ENCODE peak calls at places on chromosomes 5 and 9, in five cellular contexts. Y is H1, Z is K562, S is HepG2, L is GM12878. W is an unnamed sample. For H3K4me1 and H3K79me2, the result is how much of the 10 kb centered on the place peaks cover.

GRCh38 chr9:134054891-134055811 is 12.7 kb downstream of the BRD3 start:
- DNase-seq in Y (no peak), Z (no peak), S (no peak), L (no peak), W (no peak)

GRCh38 chr9:133474215-133474614 is 4.7 kb downstream of the SLC2A6 start:
- DNase-seq in Y (no peak), Z (no peak), S (no peak), L (no peak), W (no peak)

GRCh38 chr5:71662381-71662780 is 56.7 kb upstream of the CARTPT start:
- DNase-seq in Y (no peak), Z (no peak), S (no peak), L (no peak), W (no peak)

GRCh38 chr9:134123764-134124128 is 12.1 kb upstream of the WDR5 start:
- DNase-seq in Y (no peak), Z (no peak), S (no peak), L (no peak), W (no peak)

GRCh38 chr9:13719981-13720380 is 440.5 kb upstream of the MPDZ start:
- DNase-seq in Y (no peak), Z (no peak), S (no peak), L (no peak), W (no peak)

GRCh38 chr5:75262278-75262677 is 25.6 kb upstream of the ANKRD31 start:
- DNase-seq in Y (no peak), Z (no peak), S (peak), L (no peak), W (no peak)

GRCh38 chr9:112233769-112234168 is 58.7 kb upstream of the SUSD1 start:
- DNase-seq in Y (no peak), Z (no peak), S (peak), L (no peak), W (no peak)

GRCh38 chr5:9009931-9010652 is 535.8 kb downstream of the SEMA5A start:
- DNase-seq in Y (no peak), Z (no peak), S (no peak), L (no peak), W (no peak)

GRCh38 chr5:35436441-35437057 is 181.1 kb upstream of the SPEF2 start:
- DNase-seq in Y (no peak), Z (peak), S (peak), L (no peak), W (peak)

GRCh38 chr5:67004730-67005350 is 191.8 kb downstream of the CD180 start:
- DNase-seq in Y (no peak), Z (no peak), S (no peak), L (no peak), W (peak)

GRCh38 chr9:130805510-130806387 is 29.3 kb upstream of the ABL1 start:
- DNase-seq in Y (no peak), Z (peak), S (no peak), L (peak), W (no peak)

GRCh38 chr5:105619725-105620124 is 2051.0 kb downstream of the EFNA5 start:
- DNase-seq in Y (no peak), Z (no peak), S (no peak), L (no peak), W (no peak)

GRCh38 chr9:14438232-14438966 is 124.5 kb upstream of the NFIB start:
- DNase-seq in Y (no peak), Z (no peak), S (no peak), L (no peak), W (peak)

GRCh38 chr5:122180863-122181519 is 51.6 kb downstream of the ZNF474 start:
- DNase-seq in Y (no peak), Z (no peak), S (no peak), L (no peak), W (no peak)

GRCh38 chr9:128420651-128421473 is at the start of gene CERCAM:
- DNase-seq in Y (no peak), Z (peak), S (peak), L (no peak), W (peak)

GRCh38 chr9:84945878-84946538 is 276.5 kb downstream of the NTRK2 start:
- DNase-seq in Y (no peak), Z (no peak), S (no peak), L (no peak), W (peak)

GRCh38 chr5:87268126-87268969 is 665 bp downstream of the RASA1 start:
- DNase-seq in Y (no peak), Z (peak), S (peak), L (peak), W (peak)

GRCh38 chr9:114307323-114308250 is 15.3 kb upstream of the ORM1 start:
- DNase-seq in Y (no peak), Z (no peak), S (no peak), L (no peak), W (no peak)

GRCh38 chr5:72171667-72172066 is 64.4 kb downstream of the MAP1B start:
- DNase-seq in Y (no peak), Z (no peak), S (no peak), L (no peak), W (no peak)

GRCh38 chr9:134983094-134983493 is 65.4 kb upstream of the FCN1 start:
- DNase-seq in Y (peak), Z (peak), S (no peak), L (peak), W (no peak)

GRCh38 chr5:149113669-149114068 is 27.6 kb upstream of the ABLIM3 start:
- DNase-seq in Y (no peak), Z (no peak), S (no peak), L (no peak), W (no peak)

GRCh38 chr9:119074017-119074416 is 295.2 kb downstream of the BRINP1 start:
- DNase-seq in Y (no peak), Z (no peak), S (no peak), L (peak), W (no peak)

GRCh38 chr9:35537898-35538297 is 48.0 kb downstream of the RUSC2 start:
- DNase-seq in Y (no peak), Z (no peak), S (no peak), L (no peak), W (no peak)

GRCh38 chr9:134949681-134950403 is 32.1 kb upstream of the FCN1 start:
- DNase-seq in Y (no peak), Z (no peak), S (no peak), L (no peak), W (no peak)

GRCh38 chr9:20398511-20399338 is 223.6 kb downstream of the MLLT3 start:
- DNase-seq in Y (no peak), Z (no peak), S (no peak), L (no peak), W (no peak)

GRCh38 chr9:129900263-129901041 is 65.2 kb downstream of the USP20 start:
- DNase-seq in Y (no peak), Z (no peak), S (no peak), L (peak), W (no peak)

GRCh38 chr9:71754151-71754550 is 14.2 kb downstream of the CEMIP2 start:
- DNase-seq in Y (no peak), Z (no peak), S (no peak), L (no peak), W (no peak)

GRCh38 chr5:114565871-114566270 is 204.0 kb downstream of the KCNN2 start:
- DNase-seq in Y (no peak), Z (no peak), S (no peak), L (no peak), W (no peak)

GRCh38 chr9:93451762-93452709 is 551 bp downstream of the FAM120A start:
- DNase-seq in Y (no peak), Z (peak), S (peak), L (no peak), W (peak)

GRCh38 chr9:8728910-8729309 is 929.3 kb upstream of the DMAC1 start:
- DNase-seq in Y (no peak), Z (no peak), S (no peak), L (no peak), W (no peak)

GRCh38 chr5:140295414-140295813 is 7.5 kb downstream of the PFDN1 start:
- DNase-seq in Y (no peak), Z (no peak), S (peak), L (no peak), W (no peak)

DNA sequence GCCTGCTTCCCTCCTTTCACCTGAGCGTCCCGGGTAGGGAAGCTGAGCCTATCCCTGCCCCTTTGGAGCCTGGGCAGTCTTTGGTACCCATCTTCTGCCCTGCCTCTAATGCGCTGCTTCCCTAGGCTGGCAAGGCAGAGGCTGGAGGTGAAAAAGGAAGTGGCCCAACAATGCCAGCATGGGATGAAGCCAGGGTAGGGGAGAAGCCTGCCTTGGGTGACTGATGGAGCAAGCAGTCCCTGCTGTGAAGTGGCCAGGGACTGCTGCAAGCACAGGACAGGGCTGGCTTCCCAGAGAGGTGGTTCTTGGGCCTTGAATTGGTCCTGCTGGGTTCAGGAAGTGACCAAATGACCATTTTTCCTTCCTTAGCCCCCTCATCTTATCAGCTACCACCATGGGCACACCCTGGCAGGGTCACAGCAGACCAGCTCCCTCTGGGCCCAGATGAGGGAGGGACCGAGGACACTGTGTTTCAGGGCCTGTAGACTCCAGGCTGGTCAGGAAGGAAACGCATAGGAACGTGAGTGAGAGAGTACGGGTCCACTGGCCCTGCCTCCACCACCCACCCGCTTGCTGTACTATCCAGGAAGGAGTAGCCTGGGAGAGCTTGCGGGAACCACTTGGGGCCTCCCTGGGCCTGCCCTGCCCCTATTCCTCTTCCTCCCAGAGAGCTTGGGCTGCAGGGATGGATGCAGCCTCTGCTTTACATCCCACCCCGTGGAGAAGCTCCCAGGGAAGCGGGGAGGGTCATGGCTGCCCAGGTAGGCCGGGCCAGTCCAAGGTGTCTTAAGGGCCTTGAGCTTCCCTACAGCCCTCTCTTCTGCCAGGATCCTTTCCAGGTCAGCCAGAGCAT is 102.6 kb downstream of the DAB2IP start:
- DNase-seq in Y (no peak), Z (no peak), S (no peak), L (no peak), W (no peak)
- H3K4me1 ChIP-seq in Y (under half), Z (under half), S (under half), L (under half), W (under half)

GRCh38 chr9:92140754-92141143 is 25.5 kb upstream of the SPTLC1 start:
- DNase-seq in Y (no peak), Z (no peak), S (no peak), L (no peak), W (peak)
- TF ChIP-seq RFX5 in Y (no peak), Z (no peak), S (no peak), L (no peak), W (no peak)

DNA sequence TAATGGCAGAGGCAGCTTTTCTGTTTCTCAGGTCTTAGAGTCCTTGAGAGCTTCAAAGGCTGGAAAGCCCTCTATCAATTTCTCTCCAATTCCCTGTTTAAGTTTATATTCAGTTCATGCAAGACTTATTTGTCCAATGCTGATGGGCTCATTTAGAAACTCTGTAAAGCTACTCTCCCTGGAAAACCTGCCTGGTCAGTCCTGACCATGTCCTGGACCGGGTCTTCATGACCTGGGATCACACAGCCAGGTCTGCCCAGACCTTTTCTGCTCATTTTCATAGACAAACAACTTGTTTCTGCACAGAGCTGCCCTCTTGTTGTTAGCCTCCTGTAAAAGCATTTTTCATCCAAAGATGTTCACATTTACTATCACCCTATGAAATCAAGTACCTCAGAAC is 85.4 kb upstream of the TBCA start:
- DNase-seq in Y (no peak), Z (no peak), S (no peak), L (no peak), W (no peak)
- H3K79me2 ChIP-seq in Y (under half), Z (under half), S (under half), L (under half), W (under half)

DNA sequence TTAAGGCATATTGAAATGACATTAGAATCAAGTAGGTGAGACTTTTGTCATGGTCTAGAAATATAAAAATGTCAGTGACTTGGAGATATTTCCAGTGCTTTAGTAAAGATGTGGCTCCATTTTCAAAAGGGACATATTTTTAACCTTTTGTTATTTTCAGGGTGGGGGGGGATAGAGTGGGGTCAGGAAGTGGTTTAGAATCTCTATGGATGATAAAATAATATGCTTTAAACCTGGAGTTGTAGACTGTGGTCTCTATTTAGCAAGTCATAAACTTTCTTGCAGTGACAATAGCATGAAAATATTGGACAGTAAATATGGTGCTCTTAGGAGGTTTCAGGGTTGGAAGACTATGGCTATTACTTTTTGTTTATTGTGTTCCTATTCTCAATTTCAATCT is 46.9 kb downstream of the PTTG1 start:
- DNase-seq in Y (no peak), Z (no peak), S (no peak), L (no peak), W (no peak)
- H3K4me1 ChIP-seq in Y (under half), Z (under half), S (half or more), L (under half), W (under half)

W was measured in SK-N-SH.